ENCODE peak calls at places on chromosomes 13 and 19, in four cellular contexts. Z is stimulated activated CD8-positive, alpha-beta memory T cell treated with anti-CD3 and anti-CD28 coated beads, Interleukin-4, amount 100 ng/mL, for 1 hour; B is T follicular helper cell; Q is IMR-90. G is an unnamed sample.
A peak's percentile ranks its signal among the peaks of the same experiment; 100 is the strongest.

GRCh38 chr13:80386001-80386400 is 45.1 kb upstream of the SPRY2 start:
- DNase-seq in Z (no peak), B (no peak), Q (no peak), G (no peak)

GRCh38 chr19:46624958-46625661 is at the start of gene PTGIR:
- DNase-seq in Z (no peak), B (no peak), Q (peak; percentile 78), G (no peak)

GRCh38 chr13:74132152-74132767 is 1.9 kb downstream of the KLF12 start:
- DNase-seq in Z (no peak), B (peak; percentile 40), Q (peak; percentile 39), G (peak; percentile 12)

GRCh38 chr19:35457173-35457572 is 9.1 kb downstream of the FFAR2 start:
- DNase-seq in Z (no peak), B (no peak), Q (no peak), G (no peak)

GRCh38 chr19:11499890-11500420 is 5.7 kb downstream of the ZNF653 start:
- DNase-seq in Z (no peak), B (no peak), Q (no peak), G (no peak)

GRCh38 chr13:106311004-106311403 is 224.5 kb downstream of the EFNB2 start:
- DNase-seq in Z (no peak), B (no peak), Q (no peak), G (no peak)

GRCh38 chr13:58960909-58961308 is 1202.8 kb downstream of the DIAPH3 start:
- DNase-seq in Z (no peak), B (no peak), Q (peak; percentile 2), G (no peak)

GRCh38 chr13:98476106-98476505 is 100.8 kb downstream of the STK24 start:
- DNase-seq in Z (peak; percentile 14), B (peak; percentile 42), Q (no peak), G (no peak)

GRCh38 chr19:30087381-30088138 is 145.5 kb downstream of the URI1 start:
- DNase-seq in Z (no peak), B (no peak), Q (no peak), G (no peak)

GRCh38 chr13:25215253-25215575 is 43.1 kb upstream of the AMER2 start:
- DNase-seq in Z (no peak), B (no peak), Q (no peak), G (no peak)

GRCh38 chr13:76622336-76623045 is 263.7 kb downstream of the KCTD12 start:
- DNase-seq in Z (no peak), B (no peak), Q (no peak), G (no peak)

GRCh38 chr13:52459668-52460067 is 4.4 kb downstream of the CKAP2 start:
- DNase-seq in Z (no peak), B (no peak), Q (peak; percentile 86), G (no peak)

GRCh38 chr13:98438246-98439135 is 138.4 kb downstream of the STK24 start:
- DNase-seq in Z (no peak), B (no peak), Q (no peak), G (no peak)

GRCh38 chr19:45440873-45441654 is 17.3 kb upstream of the ERCC1 start:
- DNase-seq in Z (no peak), B (no peak), Q (peak; percentile 57), G (no peak)

GRCh38 chr13:27954406-27954851 is 14.7 kb downstream of the CDX2 start:
- DNase-seq in Z (no peak), B (no peak), Q (no peak), G (no peak)